ENCODE peak calls at places on chromosomes 16 and 17, in six cellular contexts. One of them, this sample, is unnamed.

GRCh38 chr17:37068266-37068665 is 119.5 kb downstream of the AATF start:
- DNase-seq in OCI-LY7: no peak
- DNase-seq in GM12878: no peak
- DNase-seq in PC-3: no peak
- DNase-seq in GM23338: no peak
- DNase-seq in PC-9: no peak
- DNase-seq in this sample: no peak

GRCh38 chr17:13952252-13952721 is 117.0 kb upstream of the COX10 start:
- DNase-seq in OCI-LY7: no peak
- DNase-seq in GM12878: no peak
- DNase-seq in PC-3: peak; percentile 14
- DNase-seq in GM23338: no peak
- DNase-seq in PC-9: no peak
- DNase-seq in this sample: no peak

GRCh38 chr16:70664325-70665112 is 18.2 kb downstream of the IL34 start:
- DNase-seq in OCI-LY7: no peak
- DNase-seq in GM12878: no peak
- DNase-seq in PC-3: no peak
- DNase-seq in GM23338: peak; percentile 50
- DNase-seq in PC-9: no peak
- DNase-seq in this sample: no peak

GRCh38 chr17:15414502-15415348 is 52.7 kb downstream of the CDRT4 start:
- DNase-seq in OCI-LY7: no peak
- DNase-seq in GM12878: no peak
- DNase-seq in PC-3: no peak
- DNase-seq in GM23338: no peak
- DNase-seq in PC-9: no peak
- DNase-seq in this sample: no peak

GRCh38 chr16:88743693-88744519 is 37.6 kb downstream of the CTU2 start:
- DNase-seq in OCI-LY7: peak; percentile 62
- DNase-seq in GM12878: no peak
- DNase-seq in PC-3: peak; percentile 65
- DNase-seq in GM23338: peak; percentile 88
- DNase-seq in PC-9: peak; percentile 76
- DNase-seq in this sample: no peak

GRCh38 chr17:1793447-1793806 is 31.6 kb downstream of the SERPINF1 start:
- DNase-seq in OCI-LY7: no peak
- DNase-seq in GM12878: no peak
- DNase-seq in PC-3: no peak
- DNase-seq in GM23338: no peak
- DNase-seq in PC-9: no peak
- DNase-seq in this sample: peak; percentile 54

GRCh38 chr17:71830916-71831315 is 289.9 kb upstream of the SOX9 start:
- DNase-seq in OCI-LY7: no peak
- DNase-seq in GM12878: no peak
- DNase-seq in PC-3: no peak
- DNase-seq in GM23338: peak; percentile 69
- DNase-seq in PC-9: no peak
- DNase-seq in this sample: no peak

GRCh38 chr17:2940352-2940751 is 123.1 kb downstream of the OR1D5 start:
- DNase-seq in OCI-LY7: no peak
- DNase-seq in GM12878: no peak
- DNase-seq in PC-3: no peak
- DNase-seq in GM23338: peak; percentile 58
- DNase-seq in PC-9: no peak
- DNase-seq in this sample: no peak

GRCh38 chr17:65498831-65499230 is 62.6 kb downstream of the AXIN2 start:
- DNase-seq in OCI-LY7: no peak
- DNase-seq in GM12878: no peak
- DNase-seq in PC-3: no peak
- DNase-seq in GM23338: no peak
- DNase-seq in PC-9: no peak
- DNase-seq in this sample: no peak

GRCh38 chr17:74749262-74750038 is 1.0 kb downstream of the NHERF1 start:
- DNase-seq in OCI-LY7: peak; percentile 69
- DNase-seq in GM12878: no peak
- DNase-seq in PC-3: peak; percentile 44
- DNase-seq in GM23338: peak; percentile 52
- DNase-seq in PC-9: peak; percentile 33
- DNase-seq in this sample: no peak

GRCh38 chr16:79798416-79799053 is 198.0 kb upstream of the MAF start:
- DNase-seq in OCI-LY7: no peak
- DNase-seq in GM12878: no peak
- DNase-seq in PC-3: no peak
- DNase-seq in GM23338: no peak
- DNase-seq in PC-9: no peak
- DNase-seq in this sample: no peak

GRCh38 chr17:80594666-80595269 is 50.1 kb downstream of the RPTOR start:
- DNase-seq in OCI-LY7: no peak
- DNase-seq in GM12878: no peak
- DNase-seq in PC-3: no peak
- DNase-seq in GM23338: no peak
- DNase-seq in PC-9: no peak
- DNase-seq in this sample: no peak
- H4K20me1 ChIP-seq in OCI-LY7: peaks cover 16% of the 10 kb centered on the region
- H4K20me1 ChIP-seq in GM12878: no peaks in the 10 kb centered on the region
- H4K20me1 ChIP-seq in PC-3: peaks cover 35% of the 10 kb centered on the region
- H4K20me1 ChIP-seq in GM23338: peaks cover 44% of the 10 kb centered on the region
- H4K20me1 ChIP-seq in PC-9: peaks cover 25% of the 10 kb centered on the region
- H4K20me1 ChIP-seq in this sample: peaks cover 12% of the 10 kb centered on the region

GRCh38 chr17:64384253-64385186 is 6.1 kb downstream of the PECAM1 start:
- DNase-seq in OCI-LY7: no peak
- DNase-seq in GM12878: no peak
- DNase-seq in PC-3: peak; percentile 78
- DNase-seq in GM23338: no peak
- DNase-seq in PC-9: peak; percentile 78
- DNase-seq in this sample: no peak
- H3K4me1 ChIP-seq in OCI-LY7: no peaks in the 10 kb centered on the region
- H3K4me1 ChIP-seq in GM12878: peaks cover 10% of the 10 kb centered on the region
- H3K4me1 ChIP-seq in PC-3: peaks cover 68% of the 10 kb centered on the region
- H3K4me1 ChIP-seq in GM23338: no peaks in the 10 kb centered on the region
- H3K4me1 ChIP-seq in PC-9: peaks cover 68% of the 10 kb centered on the region
- H3K4me1 ChIP-seq in this sample: peaks cover 14% of the 10 kb centered on the region

DNA sequence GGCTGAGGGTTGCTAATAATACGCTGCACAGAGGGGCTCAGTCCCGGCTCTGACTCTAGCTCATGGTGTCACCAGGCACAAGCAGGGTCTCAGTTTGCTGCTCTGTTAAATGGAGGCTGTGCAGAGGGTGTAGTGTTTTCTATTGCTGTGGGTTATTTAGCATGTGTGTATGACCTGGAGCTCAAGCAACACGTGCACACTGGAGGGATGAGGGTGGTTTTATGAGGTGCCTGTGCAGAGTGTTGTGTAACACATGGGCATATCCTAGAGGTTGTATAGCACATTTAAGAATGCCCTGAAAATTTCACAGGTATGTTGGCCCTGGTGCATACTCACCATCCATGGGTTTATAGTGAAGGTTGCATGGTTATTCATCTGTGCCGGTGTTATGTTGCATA is 13.3 kb downstream of the THRA start:
- DNase-seq in OCI-LY7: no peak
- DNase-seq in GM12878: no peak
- DNase-seq in PC-3: no peak
- DNase-seq in GM23338: no peak
- DNase-seq in PC-9: no peak
- DNase-seq in this sample: no peak
- H3K4me3 ChIP-seq in OCI-LY7: no peak overlapping the region
- H3K4me3 ChIP-seq in GM12878: no peak overlapping the region
- H3K4me3 ChIP-seq in PC-3: no peak overlapping the region
- H3K4me3 ChIP-seq in GM23338: no peak overlapping the region
- H3K4me3 ChIP-seq in PC-9: no peak overlapping the region
- H3K4me3 ChIP-seq in this sample: no peak overlapping the region

DNA sequence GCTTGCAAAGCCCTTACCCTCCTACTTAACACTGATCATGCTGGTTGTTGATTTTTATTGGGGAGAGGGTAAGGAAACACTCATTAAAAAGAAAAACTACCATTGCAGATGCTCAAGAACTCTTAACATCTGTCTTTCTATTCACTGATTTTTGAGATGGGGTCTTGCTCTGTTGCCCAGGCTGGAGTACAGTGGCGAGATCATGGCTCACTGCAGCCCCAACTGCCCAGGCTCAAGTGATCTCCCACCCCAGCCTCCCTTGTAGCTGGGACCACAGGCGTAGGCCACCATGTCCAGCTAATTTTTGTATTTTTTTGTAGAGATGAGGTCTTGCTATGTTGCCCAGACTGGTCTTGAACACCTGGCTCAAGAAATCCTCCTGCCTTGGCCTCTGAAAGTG is 14.5 kb downstream of the EMC8 start:
- DNase-seq in OCI-LY7: no peak
- DNase-seq in GM12878: no peak
- DNase-seq in PC-3: no peak
- DNase-seq in GM23338: no peak
- DNase-seq in PC-9: no peak
- DNase-seq in this sample: no peak
- H4K20me1 ChIP-seq in OCI-LY7: no peaks in the 10 kb centered on the region
- H4K20me1 ChIP-seq in GM12878: no peaks in the 10 kb centered on the region
- H4K20me1 ChIP-seq in PC-3: no peaks in the 10 kb centered on the region
- H4K20me1 ChIP-seq in GM23338: peaks cover 35% of the 10 kb centered on the region
- H4K20me1 ChIP-seq in PC-9: peaks cover 36% of the 10 kb centered on the region
- H4K20me1 ChIP-seq in this sample: peaks cover 14% of the 10 kb centered on the region

GRCh38 chr16:57803413-57803990 is 1.2 kb upstream of the KIFC3 start:
- DNase-seq in OCI-LY7: no peak
- DNase-seq in GM12878: no peak
- DNase-seq in PC-3: no peak
- DNase-seq in GM23338: peak; percentile 43
- DNase-seq in PC-9: no peak
- DNase-seq in this sample: no peak
- H3K4me1 ChIP-seq in OCI-LY7: no peaks in the 10 kb centered on the region
- H3K4me1 ChIP-seq in GM12878: peaks cover 5% of the 10 kb centered on the region
- H3K4me1 ChIP-seq in PC-3: peaks cover 42% of the 10 kb centered on the region
- H3K4me1 ChIP-seq in GM23338: peaks cover 32% of the 10 kb centered on the region
- H3K4me1 ChIP-seq in PC-9: peaks cover 60% of the 10 kb centered on the region
- H3K4me1 ChIP-seq in this sample: peaks cover 54% of the 10 kb centered on the region

GRCh38 chr17:28912281-28912937 is 9.5 kb upstream of the DHRS13 start:
- DNase-seq in OCI-LY7: no peak
- DNase-seq in GM12878: no peak
- DNase-seq in PC-3: no peak
- DNase-seq in GM23338: peak; percentile 51
- DNase-seq in PC-9: no peak
- DNase-seq in this sample: no peak
- H3K4me3 ChIP-seq in OCI-LY7: no peak overlapping the region
- H3K4me3 ChIP-seq in GM12878: no peak overlapping the region
- H3K4me3 ChIP-seq in PC-3: no peak overlapping the region
- H3K4me3 ChIP-seq in GM23338: no peak overlapping the region
- H3K4me3 ChIP-seq in PC-9: no peak overlapping the region
- H3K4me3 ChIP-seq in this sample: no peak overlapping the region

This sample was measured in keratinocyte.